ENCODE peak calls at places on chromosome 10, in five cellular contexts. F, Z, H, D and I are unnamed samples.

GRCh38 chr10:30125484-30125883 is 66.1 kb upstream of the JCAD start:
- DNase-seq in Z (no peak), H (no peak), F (no peak), D (no peak), I (no peak)

GRCh38 chr10:30495687-30496086 is 61.7 kb downstream of the MAP3K8 start:
- DNase-seq in Z (no peak), F (no peak), H (no peak), D (no peak), I (no peak)

GRCh38 chr10:101495324-101495925 is 92.6 kb downstream of the POLL start:
- DNase-seq in Z (no peak), D (peak; percentile 19), F (peak; percentile 67), H (no peak), I (no peak)

GRCh38 chr10:43238462-43238861 is 28.4 kb downstream of the RASGEF1A start:
- DNase-seq in F (no peak), H (peak; percentile 6), D (no peak), Z (no peak), I (peak; percentile 19)

GRCh38 chr10:132096223-132096622 is 30.5 kb downstream of the JAKMIP3 start:
- DNase-seq in Z (no peak), D (no peak), H (no peak), F (no peak), I (peak; percentile 17)

GRCh38 chr10:12459776-12460175 is 110.4 kb downstream of the CAMK1D start:
- DNase-seq in Z (no peak), F (no peak), H (no peak), D (peak; percentile 1), I (no peak)

GRCh38 chr10:71647526-71648354 is 71.8 kb downstream of the C10orf105 start:
- DNase-seq in D (no peak), Z (no peak), F (peak; percentile 60), H (no peak), I (no peak)

GRCh38 chr10:76080406-76080805 is 649.0 kb downstream of the LRMDA start:
- DNase-seq in D (peak; percentile 85), H (no peak), F (no peak), Z (no peak), I (no peak)

GRCh38 chr10:72425133-72425532 is 70.4 kb upstream of the DNAJB12 start:
- DNase-seq in D (peak; percentile 9), Z (no peak), F (no peak), H (no peak), I (no peak)

GRCh38 chr10:131427253-131427652 is 115.7 kb upstream of the TCERG1L start:
- DNase-seq in Z (no peak), F (no peak), D (no peak), H (no peak), I (no peak)

GRCh38 chr10:33116293-33116697 is 158.3 kb upstream of the ITGB1 start:
- DNase-seq in H (no peak), F (peak; percentile 81), Z (peak; percentile 68), D (peak; percentile 78), I (no peak)

GRCh38 chr10:31061941-31062340 is 30.3 kb upstream of the ZNF438 start:
- DNase-seq in Z (no peak), H (no peak), D (no peak), F (no peak), I (no peak)

GRCh38 chr10:127715782-127716378 is 21.1 kb upstream of the FOXI2 start:
- DNase-seq in F (no peak), D (peak; percentile 15), H (no peak), Z (no peak), I (no peak)

GRCh38 chr10:61798711-61799110 is 102.8 kb upstream of the ARID5B start:
- DNase-seq in D (no peak), F (no peak), H (no peak), Z (no peak), I (no peak)

GRCh38 chr10:34702093-34702952 is 112.8 kb downstream of the PARD3 start:
- DNase-seq in H (no peak), F (no peak), D (no peak), Z (no peak), I (no peak)

GRCh38 chr10:100350914-100351485 is 4.0 kb downstream of the SCD start:
- DNase-seq in H (no peak), Z (no peak), F (peak; percentile 57), D (no peak), I (no peak)

GRCh38 chr10:36534471-36535002 is 590.9 kb upstream of the ANKRD30A start:
- DNase-seq in Z (no peak), F (peak; percentile 11), D (peak; percentile 37), H (no peak), I (no peak)

GRCh38 chr10:13614530-13615332 is 28.0 kb downstream of the PRPF18 start:
- DNase-seq in D (peak; percentile 61), F (peak; percentile 87), H (no peak), Z (no peak), I (no peak)

GRCh38 chr10:57015595-57016303 is 654.7 kb upstream of the ZWINT start:
- DNase-seq in Z (no peak), D (no peak), F (no peak), H (no peak), I (no peak)

GRCh38 chr10:58666024-58666423 is 153.4 kb downstream of the BICC1 start:
- DNase-seq in H (no peak), Z (no peak), F (no peak), D (peak; percentile 51), I (no peak)

GRCh38 chr10:34505338-34505737 is 309.8 kb downstream of the PARD3 start:
- DNase-seq in D (peak; percentile 14), H (no peak), F (peak; percentile 46), Z (no peak), I (no peak)

GRCh38 chr10:127216786-127217185 is 20.4 kb upstream of the INSYN2A start:
- DNase-seq in D (peak; percentile 26), F (no peak), H (no peak), Z (no peak), I (no peak)

GRCh38 chr10:132020456-132020855 is 38.7 kb upstream of the BNIP3 start:
- DNase-seq in F (no peak), D (no peak), H (no peak), Z (no peak), I (no peak)

GRCh38 chr10:79090134-79090803 is 21.5 kb downstream of the ZMIZ1 start:
- DNase-seq in D (no peak), F (no peak), H (no peak), Z (no peak), I (no peak)

GRCh38 chr10:70528726-70529362 is 50.3 kb downstream of the PALD1 start:
- DNase-seq in H (no peak), D (peak; percentile 60), Z (no peak), F (peak; percentile 85), I (no peak)

GRCh38 chr10:113337142-113337541 is 215.7 kb upstream of the HABP2 start:
- DNase-seq in H (no peak), D (no peak), Z (no peak), F (no peak), I (no peak)

GRCh38 chr10:71221586-71222202 is 9.3 kb downstream of the UNC5B start:
- DNase-seq in Z (no peak), F (no peak), H (no peak), D (peak; percentile 47), I (no peak)

GRCh38 chr10:123143162-123143824 is 4.6 kb upstream of the HMX2 start:
- DNase-seq in H (no peak), F (peak; percentile 45), D (no peak), Z (no peak), I (no peak)

GRCh38 chr10:24240001-24240751 is 31.2 kb downstream of the KIAA1217 start:
- DNase-seq in D (no peak), Z (no peak), H (no peak), F (peak; percentile 45), I (no peak)

GRCh38 chr10:132764108-132764507 is 21.8 kb downstream of the NKX6-2 start:
- DNase-seq in D (no peak), F (no peak), H (no peak), Z (no peak), I (no peak)

GRCh38 chr10:23046032-23046431 is 49.3 kb upstream of the MSRB2 start:
- DNase-seq in Z (no peak), D (no peak), H (no peak), F (no peak), I (no peak)

GRCh38 chr10:118986815-118987790 is 42.4 kb upstream of the NANOS1 start:
- DNase-seq in Z (no peak), H (no peak), D (no peak), F (no peak), I (no peak)
- H3K4me1 ChIP-seq in Z (no peaks in the 10 kb centered on the region), H (no peaks in the 10 kb centered on the region), D (no peaks in the 10 kb centered on the region), F (peaks cover 3% of the 10 kb centered on the region), I (no peaks in the 10 kb centered on the region)

GRCh38 chr10:124645496-124646095 is 98.6 kb downstream of the FAM53B start:
- DNase-seq in Z (no peak), H (no peak), D (no peak), F (no peak), I (no peak)
- H3K4me1 ChIP-seq in Z (peaks cover 89% of the 10 kb centered on the region), H (peaks cover 98% of the 10 kb centered on the region), D (peaks cover 36% of the 10 kb centered on the region), F (peaks cover 7% of the 10 kb centered on the region), I (peaks cover 7% of the 10 kb centered on the region)

GRCh38 chr10:102615361-102615760 is 28.9 kb upstream of the TRIM8 start:
- DNase-seq in F (peak; percentile 73), D (no peak), H (peak; percentile 54), Z (no peak), I (no peak)
- H3K4me1 ChIP-seq in F (peaks cover 1% of the 10 kb centered on the region), D (peaks cover 21% of the 10 kb centered on the region), H (peaks cover 84% of the 10 kb centered on the region), Z (peaks cover 23% of the 10 kb centered on the region), I (peaks cover 1% of the 10 kb centered on the region)

GRCh38 chr10:60423920-60424319 is 34.2 kb upstream of the ANK3 start:
- DNase-seq in F (no peak), H (no peak), D (no peak), Z (no peak), I (no peak)
- H3K4me1 ChIP-seq in F (peaks cover 3% of the 10 kb centered on the region), H (no peaks in the 10 kb centered on the region), D (peaks cover 13% of the 10 kb centered on the region), Z (no peaks in the 10 kb centered on the region), I (no peaks in the 10 kb centered on the region)

GRCh38 chr10:6030217-6030616 is 31.9 kb downstream of the IL2RA start:
- DNase-seq in D (no peak), H (no peak), Z (no peak), F (no peak), I (no peak)
- H3K4me1 ChIP-seq in D (no peaks in the 10 kb centered on the region), H (peaks cover 24% of the 10 kb centered on the region), Z (no peaks in the 10 kb centered on the region), F (no peaks in the 10 kb centered on the region), I (no peaks in the 10 kb centered on the region)